ENCODE peak calls at places on chromosomes 1 and 21, in four cellular contexts. One of them, this sample, is unnamed. For H3K4me1, the result is how much of the 10 kb centered on the place peaks cover.

GRCh38 chr1:54081306-54082270 is 28.2 kb downstream of the TCEANC2 start:
- DNase-seq in hepatocyte: peak
- DNase-seq in aorta: peak
- DNase-seq in kidney: no peak
- DNase-seq in this sample: peak

GRCh38 chr1:7177438-7178126 is 392.3 kb downstream of the CAMTA1 start:
- DNase-seq in hepatocyte: no peak
- DNase-seq in aorta: no peak
- DNase-seq in kidney: no peak
- DNase-seq in this sample: no peak

GRCh38 chr1:207388721-207389120 is 65.4 kb upstream of the CR2 start:
- DNase-seq in hepatocyte: no peak
- DNase-seq in aorta: no peak
- DNase-seq in kidney: no peak
- DNase-seq in this sample: no peak

GRCh38 chr1:217982711-217983405 is 302.2 kb upstream of the RRP15 start:
- DNase-seq in hepatocyte: no peak
- DNase-seq in aorta: no peak
- DNase-seq in kidney: no peak
- DNase-seq in this sample: no peak

GRCh38 chr1:26723013-26723991 is 27.5 kb downstream of the ARID1A start:
- DNase-seq in hepatocyte: peak
- DNase-seq in aorta: peak
- DNase-seq in kidney: peak
- DNase-seq in this sample: peak

GRCh38 chr1:221335161-221336101 is 406.5 kb downstream of the DUSP10 start:
- DNase-seq in hepatocyte: peak
- DNase-seq in aorta: no peak
- DNase-seq in kidney: peak
- DNase-seq in this sample: no peak

GRCh38 chr1:239888639-239889038 is 203.0 kb upstream of the FMN2 start:
- DNase-seq in hepatocyte: no peak
- DNase-seq in aorta: no peak
- DNase-seq in kidney: no peak
- DNase-seq in this sample: no peak

GRCh38 chr1:177209357-177209756 is 38.6 kb downstream of the BRINP2 start:
- DNase-seq in hepatocyte: peak
- DNase-seq in aorta: peak
- DNase-seq in kidney: peak
- DNase-seq in this sample: peak

GRCh38 chr1:211643324-211644212 is 31.9 kb downstream of the NEK2 start:
- DNase-seq in hepatocyte: peak
- DNase-seq in aorta: peak
- DNase-seq in kidney: peak
- DNase-seq in this sample: no peak

GRCh38 chr1:219963432-219963831 is 35.1 kb upstream of the SLC30A10 start:
- DNase-seq in hepatocyte: peak
- DNase-seq in aorta: no peak
- DNase-seq in kidney: no peak
- DNase-seq in this sample: no peak

GRCh38 chr1:159168043-159168442 is 3.4 kb upstream of the CADM3 start:
- DNase-seq in hepatocyte: no peak
- DNase-seq in aorta: no peak
- DNase-seq in kidney: no peak
- DNase-seq in this sample: no peak

GRCh38 chr1:81920245-81920740 is 119.6 kb downstream of the ADGRL2 start:
- DNase-seq in hepatocyte: peak
- DNase-seq in aorta: peak
- DNase-seq in kidney: peak
- DNase-seq in this sample: no peak

GRCh38 chr1:245245021-245245667 is 90.4 kb downstream of the KIF26B start:
- DNase-seq in hepatocyte: peak
- DNase-seq in aorta: no peak
- DNase-seq in kidney: no peak
- DNase-seq in this sample: no peak

GRCh38 chr1:185998391-185998790 is 264.2 kb downstream of the HMCN1 start:
- DNase-seq in hepatocyte: no peak
- DNase-seq in aorta: no peak
- DNase-seq in kidney: no peak
- DNase-seq in this sample: no peak

GRCh38 chr1:168260393-168260792 is 20.3 kb upstream of the TBX19 start:
- DNase-seq in hepatocyte: no peak
- DNase-seq in aorta: no peak
- DNase-seq in kidney: no peak
- DNase-seq in this sample: no peak

GRCh38 chr1:164613176-164613575 is 54.2 kb downstream of the PBX1 start:
- DNase-seq in hepatocyte: peak
- DNase-seq in aorta: no peak
- DNase-seq in kidney: no peak
- DNase-seq in this sample: no peak

GRCh38 chr1:204651843-204652421 is 33.6 kb downstream of the LRRN2 start:
- DNase-seq in hepatocyte: no peak
- DNase-seq in aorta: no peak
- DNase-seq in kidney: no peak
- DNase-seq in this sample: no peak

GRCh38 chr21:31618696-31619430 is 40.6 kb upstream of the SOD1 start:
- DNase-seq in hepatocyte: no peak
- DNase-seq in aorta: no peak
- DNase-seq in kidney: no peak
- DNase-seq in this sample: no peak

GRCh38 chr1:12692967-12693782 is 22.7 kb upstream of the AADACL3 start:
- DNase-seq in hepatocyte: no peak
- DNase-seq in aorta: no peak
- DNase-seq in kidney: no peak
- DNase-seq in this sample: no peak

GRCh38 chr1:203794764-203795381 is 550 bp upstream of the ZBED6 start:
- DNase-seq in hepatocyte: no peak
- DNase-seq in aorta: no peak
- DNase-seq in kidney: no peak
- DNase-seq in this sample: no peak

GRCh38 chr1:211313392-211313791 is 13.2 kb upstream of the TRAF5 start:
- DNase-seq in hepatocyte: no peak
- DNase-seq in aorta: no peak
- DNase-seq in kidney: no peak
- DNase-seq in this sample: no peak

GRCh38 chr1:64733576-64734288 is 11.1 kb upstream of the RAVER2 start:
- DNase-seq in hepatocyte: no peak
- DNase-seq in aorta: no peak
- DNase-seq in kidney: no peak
- DNase-seq in this sample: no peak

GRCh38 chr1:6309550-6309949 is 48.7 kb upstream of the GPR153 start:
- DNase-seq in hepatocyte: no peak
- DNase-seq in aorta: no peak
- DNase-seq in kidney: no peak
- DNase-seq in this sample: no peak

GRCh38 chr1:183470961-183471747 is 1.1 kb upstream of the SMG7 start:
- DNase-seq in hepatocyte: peak
- DNase-seq in aorta: peak
- DNase-seq in kidney: peak
- DNase-seq in this sample: peak

DNA sequence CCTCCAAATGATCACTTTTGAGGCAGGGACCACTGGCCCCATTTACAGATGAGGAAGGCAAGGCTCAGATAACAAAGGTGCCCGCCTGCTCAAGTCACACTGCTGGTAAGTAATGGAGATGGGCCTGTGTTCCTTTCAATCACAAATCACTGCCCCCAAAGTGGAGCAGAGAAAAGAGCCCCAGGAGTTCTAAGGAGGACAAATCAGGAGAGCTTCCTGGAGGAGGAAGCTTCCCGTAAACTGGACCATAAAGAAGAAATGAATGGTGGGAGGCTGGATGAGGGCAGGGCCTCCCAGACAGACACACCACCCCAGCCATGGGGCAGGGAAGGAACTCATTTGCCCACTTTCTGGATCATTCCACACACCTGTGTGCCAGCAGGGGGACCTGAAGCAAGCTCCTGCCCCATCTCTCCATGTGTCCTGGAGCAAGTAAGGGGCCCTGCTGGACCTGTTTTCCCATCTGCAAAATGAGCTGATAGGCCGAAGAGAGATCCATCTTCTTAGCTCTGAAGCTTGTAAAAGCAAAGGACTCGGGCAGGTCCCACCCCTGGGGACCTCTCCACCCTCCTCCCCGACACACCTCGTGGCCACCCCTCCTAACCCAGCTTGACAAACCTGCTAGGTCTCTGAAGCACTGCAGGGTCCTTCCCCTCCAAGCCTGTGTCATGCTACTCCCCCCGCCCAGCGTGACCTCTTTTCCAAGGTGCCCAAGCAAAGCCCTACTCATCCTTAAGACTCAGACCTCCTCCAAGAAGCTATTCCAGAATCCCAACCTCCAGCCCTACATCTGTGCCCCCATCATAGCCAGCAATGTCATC is 5.5 kb downstream of the LAPTM5 start:
- DNase-seq in hepatocyte: no peak
- DNase-seq in aorta: no peak
- DNase-seq in kidney: peak
- DNase-seq in this sample: peak
- H3K4me1 ChIP-seq in hepatocyte: under half
- H3K4me1 ChIP-seq in aorta: under half
- H3K4me1 ChIP-seq in kidney: under half
- H3K4me1 ChIP-seq in this sample: half or more

DNA sequence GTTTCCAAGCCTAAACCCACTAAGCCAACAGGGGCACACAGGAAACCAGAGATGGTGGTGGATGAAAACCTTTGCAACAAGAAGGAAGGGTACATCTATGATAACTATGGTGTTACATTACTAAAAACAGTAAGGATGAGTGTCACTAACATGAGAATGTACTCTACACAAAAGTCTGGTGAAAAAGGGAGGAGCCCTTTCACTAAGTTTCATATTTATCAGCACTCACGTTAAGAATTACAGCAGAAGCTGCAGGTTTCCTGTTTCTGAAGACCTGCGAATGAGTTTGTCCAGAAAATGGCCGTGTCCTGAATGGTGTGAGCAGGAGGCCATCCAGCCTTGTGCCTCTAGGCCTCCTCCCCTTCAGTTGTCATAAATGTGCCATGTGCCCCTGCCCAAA is 17.8 kb downstream of the ABCG1 start:
- DNase-seq in hepatocyte: no peak
- DNase-seq in aorta: no peak
- DNase-seq in kidney: no peak
- DNase-seq in this sample: no peak
- H3K4me1 ChIP-seq in hepatocyte: under half
- H3K4me1 ChIP-seq in aorta: under half
- H3K4me1 ChIP-seq in kidney: under half
- H3K4me1 ChIP-seq in this sample: half or more

GRCh38 chr1:31577515-31578191 is 1.3 kb downstream of the TINAGL1 start:
- DNase-seq in hepatocyte: no peak
- DNase-seq in aorta: peak
- DNase-seq in kidney: peak
- DNase-seq in this sample: no peak
- H3K4me1 ChIP-seq in hepatocyte: half or more
- H3K4me1 ChIP-seq in aorta: under half
- H3K4me1 ChIP-seq in kidney: half or more
- H3K4me1 ChIP-seq in this sample: half or more

GRCh38 chr1:9903801-9904527 is 6.1 kb downstream of the CTNNBIP1 start:
- DNase-seq in hepatocyte: no peak
- DNase-seq in aorta: no peak
- DNase-seq in kidney: no peak
- DNase-seq in this sample: no peak

GRCh38 chr1:9904571-9904970 is 5.5 kb downstream of the CTNNBIP1 start:
- DNase-seq in hepatocyte: no peak
- DNase-seq in aorta: no peak
- DNase-seq in kidney: no peak
- DNase-seq in this sample: no peak

GRCh38 chr1:9900142-9901043 is 9.7 kb downstream of the CTNNBIP1 start:
- DNase-seq in hepatocyte: peak
- DNase-seq in aorta: peak
- DNase-seq in kidney: peak
- DNase-seq in this sample: peak

GRCh38 chr1:9901148-9902059 is 8.7 kb downstream of the CTNNBIP1 start:
- DNase-seq in hepatocyte: no peak
- DNase-seq in aorta: no peak
- DNase-seq in kidney: peak
- DNase-seq in this sample: no peak

DNA sequence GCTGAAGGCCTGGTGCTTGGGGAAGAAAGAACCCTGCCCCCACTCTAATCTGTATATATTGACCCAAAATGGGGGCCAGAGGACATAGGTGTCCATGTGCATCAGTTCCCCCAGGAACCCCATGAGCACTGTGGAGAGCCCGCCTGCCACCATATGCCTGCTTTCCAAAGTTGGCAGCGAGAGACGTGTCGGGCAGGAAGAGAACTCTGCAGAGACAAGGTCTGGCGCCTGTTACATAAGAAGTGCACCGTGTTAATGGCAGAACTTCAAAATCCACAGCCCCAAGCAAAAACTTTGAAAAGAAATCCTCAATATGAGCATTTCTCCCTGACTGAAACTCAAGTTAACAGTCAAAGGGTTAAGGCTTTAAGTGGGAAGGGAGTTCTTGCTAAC is 8.0 kb downstream of the CTNNBIP1 start:
- DNase-seq in hepatocyte: no peak
- DNase-seq in aorta: no peak
- DNase-seq in kidney: no peak
- DNase-seq in this sample: no peak
- H3K4me1 ChIP-seq in hepatocyte: under half
- H3K4me1 ChIP-seq in aorta: under half
- H3K4me1 ChIP-seq in kidney: under half
- H3K4me1 ChIP-seq in this sample: under half

GRCh38 chr1:228405979-228406265 is 713 bp downstream of the TRIM11 start:
- DNase-seq in hepatocyte: no peak
- DNase-seq in aorta: peak
- DNase-seq in kidney: peak
- DNase-seq in this sample: no peak

GRCh38 chr1:228408869-228409805 is 2.5 kb upstream of the TRIM11 start:
- DNase-seq in hepatocyte: no peak
- DNase-seq in aorta: no peak
- DNase-seq in kidney: no peak
- DNase-seq in this sample: peak

GRCh38 chr1:228405200-228405978 is 1.2 kb downstream of the TRIM11 start:
- DNase-seq in hepatocyte: no peak
- DNase-seq in aorta: no peak
- DNase-seq in kidney: no peak
- DNase-seq in this sample: peak

GRCh38 chr1:228408041-228408868 is 1.6 kb upstream of the TRIM11 start:
- DNase-seq in hepatocyte: no peak
- DNase-seq in aorta: no peak
- DNase-seq in kidney: peak
- DNase-seq in this sample: peak

GRCh38 chr1:228407118-228408040 is 744 bp upstream of the TRIM11 start:
- DNase-seq in hepatocyte: no peak
- DNase-seq in aorta: no peak
- DNase-seq in kidney: no peak
- DNase-seq in this sample: peak
- H3K4me1 ChIP-seq in hepatocyte: under half
- H3K4me1 ChIP-seq in aorta: under half
- H3K4me1 ChIP-seq in kidney: under half
- H3K4me1 ChIP-seq in this sample: under half

GRCh38 chr1:94739521-94740061 is 80.6 kb upstream of the SLC44A3 start:
- DNase-seq in hepatocyte: no peak
- DNase-seq in aorta: peak
- DNase-seq in kidney: no peak
- DNase-seq in this sample: no peak
- H3K4me1 ChIP-seq in hepatocyte: under half
- H3K4me1 ChIP-seq in aorta: under half
- H3K4me1 ChIP-seq in kidney: under half
- H3K4me1 ChIP-seq in this sample: under half

GRCh38 chr1:160210563-160210962 is 5.4 kb downstream of the PEA15 start:
- DNase-seq in hepatocyte: no peak
- DNase-seq in aorta: no peak
- DNase-seq in kidney: no peak
- DNase-seq in this sample: no peak
- H3K4me1 ChIP-seq in hepatocyte: under half
- H3K4me1 ChIP-seq in aorta: under half
- H3K4me1 ChIP-seq in kidney: under half
- H3K4me1 ChIP-seq in this sample: half or more